ENCODE peak calls at places on chromosomes 12 and 14, in six cellular contexts. O is Peyer's patch, N is astrocyte of the cerebellum, W is fibroblast of pulmonary artery, Z is mucosa of descending colon, R is heart left ventricle. G is an unnamed sample.

GRCh38 chr12:113471619-113472171 is at the start of gene LHX5:
- DNase-seq in Z (no peak), O (no peak), R (no peak), W (no peak), N (no peak), G (no peak)

GRCh38 chr12:1356285-1356684 is 238.1 kb downstream of the FBXL14 start:
- DNase-seq in W (no peak), Z (no peak), O (no peak), N (no peak), R (no peak), G (no peak)

GRCh38 chr12:25960176-25960575 is 1.7 kb downstream of the RASSF8 start:
- DNase-seq in O (no peak), Z (no peak), R (peak), N (no peak), W (peak), G (peak)

GRCh38 chr12:6956332-6956727 is 5.2 kb downstream of the PTPN6 start:
- DNase-seq in N (no peak), R (no peak), Z (peak), W (no peak), O (peak), G (no peak)

GRCh38 chr12:67367843-67368242 is 98.7 kb downstream of the CAND1 start:
- DNase-seq in W (no peak), O (no peak), N (no peak), Z (no peak), R (no peak), G (no peak)

GRCh38 chr14:104262515-104263514 is 124.4 kb downstream of the KIF26A start:
- DNase-seq in O (no peak), R (peak), W (no peak), Z (peak), N (no peak), G (no peak)

GRCh38 chr12:32455607-32456063 is 56.3 kb downstream of the FGD4 start:
- DNase-seq in Z (no peak), N (peak), R (peak), O (no peak), W (peak), G (peak)

GRCh38 chr14:68843471-68844209 is 50.8 kb upstream of the ZFP36L1 start:
- DNase-seq in R (peak), N (peak), W (peak), O (peak), Z (peak), G (peak)

GRCh38 chr14:106622200-106622745 is 1095.9 kb downstream of the TMEM121 start:
- DNase-seq in W (no peak), O (no peak), Z (no peak), N (no peak), R (no peak), G (no peak)

GRCh38 chr14:69945905-69946304 is 66.7 kb downstream of the SMOC1 start:
- DNase-seq in O (no peak), N (peak), W (no peak), R (no peak), Z (no peak), G (no peak)

GRCh38 chr12:49806877-49807276 is 21.3 kb downstream of the NCKAP5L start:
- DNase-seq in N (no peak), Z (no peak), O (no peak), R (no peak), W (no peak), G (no peak)

GRCh38 chr12:53345486-53346195 is 9.5 kb upstream of the SP7 start:
- DNase-seq in O (no peak), W (peak), R (peak), N (no peak), Z (no peak), G (peak)

GRCh38 chr14:24145700-24146621 is at the start of gene PSME2:
- DNase-seq in N (no peak), Z (no peak), R (no peak), W (no peak), O (no peak), G (peak)

GRCh38 chr12:38904932-38905479 is 385 bp downstream of the CPNE8 start:
- DNase-seq in O (peak), N (no peak), Z (peak), R (peak), W (peak), G (peak)

GRCh38 chr12:3315201-3315661 is 175.8 kb upstream of the PRMT8 start:
- DNase-seq in W (peak), Z (no peak), O (peak), N (no peak), R (peak), G (peak)

GRCh38 chr12:76790564-76791552 is 26.9 kb downstream of the ZDHHC17 start:
- DNase-seq in N (peak), Z (no peak), R (no peak), W (peak), O (no peak), G (peak)

GRCh38 chr12:92485356-92486348 is 217.1 kb upstream of the PLEKHG7 start:
- DNase-seq in W (peak), Z (no peak), R (no peak), N (no peak), O (no peak), G (peak)

GRCh38 chr12:42987216-42987631 is 397.7 kb upstream of the PRICKLE1 start:
- DNase-seq in W (no peak), R (no peak), Z (no peak), O (no peak), N (peak), G (no peak)

GRCh38 chr12:118237053-118237665 is 101.2 kb downstream of the PEBP1 start:
- DNase-seq in N (no peak), Z (no peak), W (no peak), O (no peak), R (no peak), G (no peak)

GRCh38 chr14:25887251-25887908 is 710.5 kb downstream of the NOVA1 start:
- DNase-seq in Z (no peak), O (no peak), W (peak), R (no peak), N (no peak), G (no peak)

GRCh38 chr12:106417926-106418910 is 60.7 kb downstream of the POLR3B start:
- DNase-seq in O (no peak), Z (no peak), R (no peak), W (peak), N (peak), G (peak)

GRCh38 chr14:53888535-53889386 is 67.9 kb downstream of the BMP4 start:
- DNase-seq in O (no peak), N (no peak), W (no peak), Z (no peak), R (no peak), G (no peak)

GRCh38 chr14:49992901-49993335 is 100.0 kb downstream of the ARF6 start:
- DNase-seq in R (no peak), O (no peak), N (no peak), W (peak), Z (no peak), G (peak)

GRCh38 chr12:126064028-126064427 is 998.8 kb downstream of the AACS start:
- DNase-seq in O (no peak), W (no peak), Z (no peak), N (no peak), R (no peak), G (no peak)

GRCh38 chr12:67515679-67516363 is 132.7 kb upstream of the DYRK2 start:
- DNase-seq in W (no peak), Z (no peak), N (no peak), R (no peak), O (peak), G (peak)

DNA sequence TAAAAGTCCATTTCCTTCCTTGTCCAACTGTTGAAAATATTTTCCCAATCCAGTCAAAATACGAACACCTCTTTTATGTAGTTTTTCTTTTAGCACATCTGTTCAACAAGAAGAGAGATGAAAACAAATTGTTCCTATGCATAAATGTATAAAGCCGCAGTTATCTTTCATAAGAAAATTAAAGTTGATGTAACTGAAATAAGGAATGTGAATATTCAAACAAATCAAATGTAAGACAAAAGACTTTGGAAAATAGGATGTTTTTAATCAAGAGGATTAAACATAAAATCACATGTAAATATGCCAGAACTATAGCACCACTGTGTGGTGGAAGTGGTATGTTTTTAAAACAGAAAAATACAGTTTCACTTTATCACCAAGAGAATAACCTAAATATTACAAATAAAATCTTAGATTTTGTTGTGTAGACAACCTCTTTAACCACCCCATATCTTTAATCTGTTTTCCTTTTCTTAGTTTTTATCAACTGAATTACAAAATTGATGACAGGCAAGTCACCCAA is 40.4 kb downstream of the CAPS2 start:
- DNase-seq in W (peak), R (no peak), Z (no peak), O (no peak), N (peak), G (peak)
- H3K4me3 ChIP-seq in W (no peak), R (no peak), Z (no peak), O (no peak), N (no peak), G (no peak)

DNA sequence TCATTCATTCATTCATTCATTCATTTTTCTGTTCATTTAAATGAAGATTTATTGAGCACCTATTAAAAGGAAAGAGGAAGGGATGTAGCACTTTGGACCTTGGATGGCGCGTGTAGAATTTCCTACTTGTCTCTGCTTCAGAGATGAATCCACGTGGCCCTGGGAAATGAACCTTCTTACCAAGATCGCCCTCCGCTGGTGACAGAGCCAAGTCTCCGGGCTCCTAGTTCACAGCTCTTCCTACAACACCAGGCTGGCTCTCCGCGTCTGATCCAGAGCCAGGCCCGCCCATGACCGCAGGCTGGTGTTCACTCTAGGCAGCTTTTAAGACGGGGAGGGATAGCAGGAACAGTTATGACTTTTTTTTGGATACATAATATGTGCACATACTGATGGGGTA is 70.9 kb upstream of the PIWIL1 start:
- DNase-seq in O (no peak), Z (no peak), W (no peak), R (no peak), N (no peak), G (no peak)
- TF ChIP-seq CTCF in O (no peak), Z (no peak), W (no peak), R (no peak), N (no peak), G (no peak)

GRCh38 chr14:105486974-105487448 is 325 bp downstream of the CRIP1 start:
- DNase-seq in W (no peak), Z (peak), R (peak), N (no peak), O (peak), G (no peak)

GRCh38 chr14:105487449-105487985 is 831 bp downstream of the CRIP1 start:
- DNase-seq in Z (peak), O (peak), W (no peak), N (no peak), R (peak), G (no peak)

GRCh38 chr14:105485720-105486332 is 860 bp upstream of the CRIP1 start:
- DNase-seq in W (no peak), Z (no peak), O (no peak), N (no peak), R (peak), G (no peak)

GRCh38 chr14:105484997-105485393 is 1.7 kb upstream of the CRIP1 start:
- DNase-seq in O (no peak), W (no peak), N (no peak), R (no peak), Z (no peak), G (no peak)

DNA sequence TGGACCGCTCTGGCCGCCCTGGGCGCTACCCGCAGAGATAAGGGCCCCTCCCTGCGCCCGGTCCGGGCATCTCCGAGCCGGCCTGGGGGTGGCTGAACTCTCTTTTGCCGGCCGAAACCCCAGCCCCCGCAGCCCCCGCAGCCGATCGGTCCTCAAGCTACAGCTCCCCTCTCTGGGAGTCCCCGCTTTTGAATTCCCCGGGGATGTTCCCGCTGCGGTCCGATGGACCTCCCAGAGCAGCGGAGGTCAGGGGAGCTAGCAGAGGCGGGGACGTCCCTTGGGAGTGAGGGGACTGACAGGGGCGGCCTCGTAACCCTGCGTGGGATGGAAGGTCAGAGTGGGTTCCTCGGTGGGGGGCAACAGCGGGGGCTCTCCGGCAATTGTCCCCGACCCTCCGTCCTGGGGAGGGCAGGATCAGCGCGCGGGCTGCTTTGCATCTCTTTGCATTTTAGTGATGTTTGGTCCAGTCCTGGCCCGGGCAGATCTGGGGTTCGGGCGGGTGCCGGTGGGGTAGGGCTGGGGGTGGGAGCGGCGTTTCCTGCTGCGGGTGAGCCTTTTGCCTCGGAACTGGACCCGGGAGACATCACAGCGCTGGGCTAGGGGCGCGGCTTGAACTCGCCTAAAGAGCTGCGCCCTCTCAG is at the start of gene CRIP1:
- DNase-seq in N (no peak), Z (no peak), W (no peak), O (peak), R (peak), G (no peak)
- H3K4me3 ChIP-seq in N (no peak), Z (peak), W (no peak), O (peak), R (peak), G (no peak)

DNA sequence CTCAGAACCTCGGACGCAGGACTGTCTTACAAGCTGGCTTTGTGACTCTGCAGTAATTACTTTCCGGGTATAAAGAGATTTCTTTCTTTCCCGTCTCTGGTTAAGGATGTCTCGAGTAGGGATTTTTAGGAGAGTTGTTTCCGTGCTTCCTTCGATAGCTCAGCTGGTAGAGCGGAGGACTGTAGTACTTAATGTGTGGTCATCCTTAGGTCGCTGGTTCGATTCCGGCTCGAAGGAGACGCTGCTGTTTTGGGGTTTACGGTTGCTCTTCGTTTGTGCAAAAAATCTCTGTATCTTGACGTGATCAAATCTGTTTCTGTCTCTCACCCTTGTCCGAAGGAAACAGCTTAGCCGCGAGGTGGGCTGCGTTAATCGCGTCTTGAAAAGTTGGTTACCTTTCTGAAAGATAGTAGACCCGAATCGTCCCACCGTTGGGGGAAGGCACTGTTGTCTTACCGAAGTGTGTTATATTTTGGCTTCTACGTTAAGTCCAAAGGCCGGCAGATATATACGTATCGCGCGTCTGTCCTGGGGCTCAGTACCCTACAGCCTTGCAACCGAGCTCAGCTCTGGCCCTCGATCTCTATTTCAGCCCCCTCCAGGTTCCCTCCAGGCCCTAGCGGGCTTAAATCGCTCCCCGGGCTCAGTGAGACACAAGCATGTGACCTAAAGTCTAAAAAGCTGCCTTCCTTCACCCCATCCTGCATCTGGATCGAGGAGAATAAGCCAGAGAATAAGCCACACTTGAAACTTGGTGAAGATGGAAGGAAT is 1.1 kb upstream of the RNASE4 start:
- DNase-seq in W (peak), R (peak), N (peak), O (peak), Z (peak), G (peak)
- TF ChIP-seq CTCF in W (no peak), R (no peak), N (no peak), O (no peak), Z (no peak), G (no peak)

GRCh38 chr12:47319746-47320145 is 240.0 kb upstream of the AMIGO2 start:
- DNase-seq in O (no peak), W (no peak), Z (no peak), N (no peak), R (no peak), G (no peak)
- H3K4me3 ChIP-seq in O (no peak), W (no peak), Z (no peak), N (no peak), R (no peak), G (no peak)